ENCODE peak calls at places on chromosomes 11 and 22, in eight cellular contexts. C is NT2/D1; S is stimulated activated CD8-positive, alpha-beta memory T cell treated with anti-CD3 and anti-CD28 coated beads, Interleukin-2, amount 100 ng/mL, for 1 hour; Z is activated CD8-positive, alpha-beta T cell treated with anti-CD3 and anti-CD28 coated beads, Interleukin-2, amount 10 ng/mL, durations not matched to agents 7 days and 5 days; H is stimulated activated CD4-positive, alpha-beta T cell treated with anti-CD3 and anti-CD28 coated beads, Interleukin-2, amount 100 ng/mL, for 4 hours; Q is sigmoid colon; V is AG04449; B is iPS DF 6.9. R is an unnamed sample.

GRCh38 chr11:83072689-83073242 is 1.1 kb upstream of the RAB30 start:
- DNase-seq in C (no peak), S (no peak), Z (no peak), H (no peak), Q (no peak), V (no peak), B (no peak), R (no peak)

GRCh38 chr11:68009391-68010000 is 631 bp upstream of the ALDH3B1 start:
- DNase-seq in C (no peak), S (no peak), Z (peak), H (no peak), Q (no peak), V (no peak), B (no peak), R (no peak)

GRCh38 chr11:19792510-19792909 is 79.9 kb downstream of the NAV2 start:
- DNase-seq in C (no peak), S (no peak), Z (no peak), H (no peak), Q (no peak), V (no peak), B (no peak), R (no peak)

GRCh38 chr22:31046591-31047226 is 34.4 kb upstream of the SMTN start:
- DNase-seq in C (no peak), S (no peak), Z (no peak), H (no peak), Q (peak), V (no peak), B (no peak), R (no peak)

GRCh38 chr11:9887492-9887891 is 223.6 kb downstream of the SWAP70 start:
- DNase-seq in C (no peak), S (no peak), Z (no peak), H (no peak), Q (no peak), V (no peak), B (no peak), R (no peak)

GRCh38 chr22:43974028-43974545 is 18.8 kb downstream of the SAMM50 start:
- DNase-seq in C (no peak), S (no peak), Z (no peak), H (no peak), Q (peak), V (no peak), B (no peak), R (no peak)

GRCh38 chr11:9251306-9251705 is 13.8 kb downstream of the DENND5A start:
- DNase-seq in C (no peak), S (no peak), Z (no peak), H (no peak), Q (no peak), V (no peak), B (no peak), R (no peak)

GRCh38 chr11:13862845-13863392 is 99.6 kb upstream of the SPON1 start:
- DNase-seq in C (no peak), S (no peak), Z (no peak), H (no peak), Q (no peak), V (no peak), B (no peak), R (no peak)

GRCh38 chr11:28878025-28878424 is 769.8 kb downstream of the METTL15 start:
- DNase-seq in C (no peak), S (no peak), Z (no peak), H (no peak), Q (no peak), V (no peak), B (no peak), R (no peak)